ENCODE peak calls at places on chromosomes 7 and 10, in four cellular contexts. One of them, this sample, is unnamed.

GRCh38 chr10:112967200-112967599 is 17.2 kb downstream of the TCF7L2 start:
- DNase-seq in hippocampal formation: no peak
- DNase-seq in stimulated activated CD8-positive, alpha-beta memory T cell treated with anti-CD3 and anti-CD28 coated beads, Interleukin-7, amount 100 ng/mL, for 1 hour: no peak
- DNase-seq in GM10248: no peak
- DNase-seq in this sample: no peak

GRCh38 chr10:99364125-99364524 is 35.0 kb downstream of the CNNM1 start:
- DNase-seq in hippocampal formation: no peak
- DNase-seq in stimulated activated CD8-positive, alpha-beta memory T cell treated with anti-CD3 and anti-CD28 coated beads, Interleukin-7, amount 100 ng/mL, for 1 hour: no peak
- DNase-seq in GM10248: no peak
- DNase-seq in this sample: no peak

GRCh38 chr10:75049316-75050285 is 61.9 kb upstream of the SAMD8 start:
- DNase-seq in hippocampal formation: no peak
- DNase-seq in stimulated activated CD8-positive, alpha-beta memory T cell treated with anti-CD3 and anti-CD28 coated beads, Interleukin-7, amount 100 ng/mL, for 1 hour: no peak
- DNase-seq in GM10248: no peak
- DNase-seq in this sample: no peak

GRCh38 chr7:74655324-74655723 is 2.2 kb upstream of the GTF2I start:
- DNase-seq in hippocampal formation: no peak
- DNase-seq in stimulated activated CD8-positive, alpha-beta memory T cell treated with anti-CD3 and anti-CD28 coated beads, Interleukin-7, amount 100 ng/mL, for 1 hour: no peak
- DNase-seq in GM10248: no peak
- DNase-seq in this sample: no peak

GRCh38 chr7:127264219-127264618 is 11.5 kb upstream of the GRM8 start:
- DNase-seq in hippocampal formation: no peak
- DNase-seq in stimulated activated CD8-positive, alpha-beta memory T cell treated with anti-CD3 and anti-CD28 coated beads, Interleukin-7, amount 100 ng/mL, for 1 hour: no peak
- DNase-seq in GM10248: no peak
- DNase-seq in this sample: no peak

GRCh38 chr7:152664636-152665035 is 11.3 kb downstream of the XRCC2 start:
- DNase-seq in hippocampal formation: no peak
- DNase-seq in stimulated activated CD8-positive, alpha-beta memory T cell treated with anti-CD3 and anti-CD28 coated beads, Interleukin-7, amount 100 ng/mL, for 1 hour: no peak
- DNase-seq in GM10248: no peak
- DNase-seq in this sample: no peak

GRCh38 chr7:46908770-46909169 is 673.1 kb downstream of the TNS3 start:
- DNase-seq in hippocampal formation: no peak
- DNase-seq in stimulated activated CD8-positive, alpha-beta memory T cell treated with anti-CD3 and anti-CD28 coated beads, Interleukin-7, amount 100 ng/mL, for 1 hour: no peak
- DNase-seq in GM10248: no peak
- DNase-seq in this sample: no peak

GRCh38 chr10:50224330-50224952 is 26.9 kb downstream of the ASAH2 start:
- DNase-seq in hippocampal formation: peak
- DNase-seq in stimulated activated CD8-positive, alpha-beta memory T cell treated with anti-CD3 and anti-CD28 coated beads, Interleukin-7, amount 100 ng/mL, for 1 hour: no peak
- DNase-seq in GM10248: peak
- DNase-seq in this sample: no peak

GRCh38 chr10:36662571-36662970 is 462.8 kb upstream of the ANKRD30A start:
- DNase-seq in hippocampal formation: no peak
- DNase-seq in stimulated activated CD8-positive, alpha-beta memory T cell treated with anti-CD3 and anti-CD28 coated beads, Interleukin-7, amount 100 ng/mL, for 1 hour: no peak
- DNase-seq in GM10248: no peak
- DNase-seq in this sample: no peak